ENCODE peak calls at places on chromosomes 4 and X, in seven cellular contexts. One of them, this sample, is unnamed.

GRCh38 chr4:83340692-83341343 is 6.2 kb upstream of the HPSE start:
- DNase-seq in Panc1: no peak
- DNase-seq in breast epithelium: no peak
- DNase-seq in coronary artery: no peak
- DNase-seq in body of pancreas: no peak
- DNase-seq in colonic mucosa: no peak
- DNase-seq in upper lobe of left lung: no peak
- DNase-seq in this sample: no peak

GRCh38 chr4:171812377-171813194 is 618 bp upstream of the GALNTL6 start:
- DNase-seq in Panc1: no peak
- DNase-seq in breast epithelium: no peak
- DNase-seq in coronary artery: no peak
- DNase-seq in body of pancreas: no peak
- DNase-seq in colonic mucosa: no peak
- DNase-seq in upper lobe of left lung: peak
- DNase-seq in this sample: peak

GRCh38 chrX:13898084-13898483 is 81.2 kb upstream of the GPM6B start:
- DNase-seq in Panc1: no peak
- DNase-seq in breast epithelium: no peak
- DNase-seq in coronary artery: no peak
- DNase-seq in body of pancreas: no peak
- DNase-seq in colonic mucosa: no peak
- DNase-seq in upper lobe of left lung: no peak
- DNase-seq in this sample: no peak

GRCh38 chr4:23710298-23710697 is 179.5 kb downstream of the PPARGC1A start:
- DNase-seq in Panc1: no peak
- DNase-seq in breast epithelium: no peak
- DNase-seq in coronary artery: no peak
- DNase-seq in body of pancreas: no peak
- DNase-seq in colonic mucosa: no peak
- DNase-seq in upper lobe of left lung: no peak
- DNase-seq in this sample: no peak

GRCh38 chr4:113978561-113979156 is 788 bp downstream of the ARSJ start:
- DNase-seq in Panc1: no peak
- DNase-seq in breast epithelium: no peak
- DNase-seq in coronary artery: peak
- DNase-seq in body of pancreas: no peak
- DNase-seq in colonic mucosa: no peak
- DNase-seq in upper lobe of left lung: peak
- DNase-seq in this sample: no peak

GRCh38 chr4:86544313-86544966 is 49.7 kb upstream of the PTPN13 start:
- DNase-seq in Panc1: no peak
- DNase-seq in breast epithelium: no peak
- DNase-seq in coronary artery: no peak
- DNase-seq in body of pancreas: no peak
- DNase-seq in colonic mucosa: no peak
- DNase-seq in upper lobe of left lung: no peak
- DNase-seq in this sample: no peak

GRCh38 chrX:68980906-68981616 is 152.2 kb downstream of the EFNB1 start:
- DNase-seq in Panc1: no peak
- DNase-seq in breast epithelium: no peak
- DNase-seq in coronary artery: no peak
- DNase-seq in body of pancreas: no peak
- DNase-seq in colonic mucosa: no peak
- DNase-seq in upper lobe of left lung: no peak
- DNase-seq in this sample: no peak

GRCh38 chr4:125433453-125433852 is 118.7 kb downstream of the FAT4 start:
- DNase-seq in Panc1: no peak
- DNase-seq in breast epithelium: no peak
- DNase-seq in coronary artery: no peak
- DNase-seq in body of pancreas: no peak
- DNase-seq in colonic mucosa: no peak
- DNase-seq in upper lobe of left lung: no peak
- DNase-seq in this sample: no peak

GRCh38 chr4:38489924-38490639 is 173.9 kb upstream of the KLF3 start:
- DNase-seq in Panc1: no peak
- DNase-seq in breast epithelium: peak
- DNase-seq in coronary artery: no peak
- DNase-seq in body of pancreas: peak
- DNase-seq in colonic mucosa: peak
- DNase-seq in upper lobe of left lung: no peak
- DNase-seq in this sample: no peak

GRCh38 chrX:100643212-100643611 is 787 bp upstream of the SRPX2 start:
- DNase-seq in Panc1: no peak
- DNase-seq in breast epithelium: no peak
- DNase-seq in coronary artery: no peak
- DNase-seq in body of pancreas: no peak
- DNase-seq in colonic mucosa: no peak
- DNase-seq in upper lobe of left lung: no peak
- DNase-seq in this sample: no peak

GRCh38 chr4:141389649-141390048 is 169.0 kb downstream of the ZNF330 start:
- DNase-seq in Panc1: no peak
- DNase-seq in breast epithelium: no peak
- DNase-seq in coronary artery: no peak
- DNase-seq in body of pancreas: no peak
- DNase-seq in colonic mucosa: no peak
- DNase-seq in upper lobe of left lung: no peak
- DNase-seq in this sample: no peak

GRCh38 chr4:167234388-167234881 is at the start of gene SPOCK3:
- DNase-seq in Panc1: no peak
- DNase-seq in breast epithelium: peak
- DNase-seq in coronary artery: no peak
- DNase-seq in body of pancreas: peak
- DNase-seq in colonic mucosa: no peak
- DNase-seq in upper lobe of left lung: peak
- DNase-seq in this sample: peak

GRCh38 chr4:75723117-75723801 is 1.1 kb upstream of the USO1 start:
- DNase-seq in Panc1: no peak
- DNase-seq in breast epithelium: no peak
- DNase-seq in coronary artery: no peak
- DNase-seq in body of pancreas: peak
- DNase-seq in colonic mucosa: no peak
- DNase-seq in upper lobe of left lung: no peak
- DNase-seq in this sample: no peak

GRCh38 chrX:8242431-8242830 is 71.4 kb upstream of the VCX2 start:
- DNase-seq in Panc1: no peak
- DNase-seq in breast epithelium: no peak
- DNase-seq in coronary artery: no peak
- DNase-seq in body of pancreas: no peak
- DNase-seq in colonic mucosa: no peak
- DNase-seq in upper lobe of left lung: no peak
- DNase-seq in this sample: no peak

GRCh38 chr4:168811793-168812651 is 198.0 kb downstream of the CBR4 start:
- DNase-seq in Panc1: no peak
- DNase-seq in breast epithelium: no peak
- DNase-seq in coronary artery: no peak
- DNase-seq in body of pancreas: no peak
- DNase-seq in colonic mucosa: no peak
- DNase-seq in upper lobe of left lung: no peak
- DNase-seq in this sample: no peak

GRCh38 chrX:113305496-113305895 is 464.9 kb upstream of the AMOT start:
- DNase-seq in Panc1: no peak
- DNase-seq in breast epithelium: no peak
- DNase-seq in coronary artery: no peak
- DNase-seq in body of pancreas: no peak
- DNase-seq in colonic mucosa: no peak
- DNase-seq in upper lobe of left lung: no peak
- DNase-seq in this sample: no peak

GRCh38 chrX:12951590-12951965 is 23.3 kb upstream of the TMSB4X start:
- DNase-seq in Panc1: no peak
- DNase-seq in breast epithelium: no peak
- DNase-seq in coronary artery: no peak
- DNase-seq in body of pancreas: no peak
- DNase-seq in colonic mucosa: no peak
- DNase-seq in upper lobe of left lung: no peak
- DNase-seq in this sample: no peak

GRCh38 chr4:128635939-128636551 is 173.5 kb upstream of the JADE1 start:
- DNase-seq in Panc1: no peak
- DNase-seq in breast epithelium: no peak
- DNase-seq in coronary artery: no peak
- DNase-seq in body of pancreas: no peak
- DNase-seq in colonic mucosa: no peak
- DNase-seq in upper lobe of left lung: no peak
- DNase-seq in this sample: no peak
- H3K27ac ChIP-seq in Panc1: no peak
- H3K27ac ChIP-seq in breast epithelium: peak
- H3K27ac ChIP-seq in coronary artery: peak
- H3K27ac ChIP-seq in body of pancreas: peak
- H3K27ac ChIP-seq in colonic mucosa: no peak
- H3K27ac ChIP-seq in upper lobe of left lung: peak
- H3K27ac ChIP-seq in this sample: peak

GRCh38 chr4:163731071-163731470 is 236.6 kb downstream of the TMA16 start:
- DNase-seq in Panc1: no peak
- DNase-seq in breast epithelium: no peak
- DNase-seq in coronary artery: no peak
- DNase-seq in body of pancreas: no peak
- DNase-seq in colonic mucosa: no peak
- DNase-seq in upper lobe of left lung: no peak
- DNase-seq in this sample: no peak
- TF ChIP-seq CTCF in Panc1: no peak
- TF ChIP-seq CTCF in breast epithelium: no peak
- TF ChIP-seq CTCF in coronary artery: no peak
- TF ChIP-seq CTCF in body of pancreas: no peak
- TF ChIP-seq CTCF in colonic mucosa: no peak
- TF ChIP-seq CTCF in upper lobe of left lung: no peak
- TF ChIP-seq CTCF in this sample: no peak

GRCh38 chr4:56799824-56800756 is 21.4 kb downstream of the SPINK2 start:
- DNase-seq in Panc1: peak
- DNase-seq in breast epithelium: peak
- DNase-seq in coronary artery: peak
- DNase-seq in body of pancreas: peak
- DNase-seq in colonic mucosa: peak
- DNase-seq in upper lobe of left lung: no peak
- DNase-seq in this sample: peak
- H3K27ac ChIP-seq in Panc1: no peak
- H3K27ac ChIP-seq in breast epithelium: peak
- H3K27ac ChIP-seq in coronary artery: peak
- H3K27ac ChIP-seq in body of pancreas: peak
- H3K27ac ChIP-seq in colonic mucosa: peak
- H3K27ac ChIP-seq in upper lobe of left lung: peak
- H3K27ac ChIP-seq in this sample: peak

GRCh38 chr4:1243451-1244080 is 5.4 kb downstream of the CTBP1 start:
- DNase-seq in Panc1: no peak
- DNase-seq in breast epithelium: no peak
- DNase-seq in coronary artery: peak
- DNase-seq in body of pancreas: no peak
- DNase-seq in colonic mucosa: no peak
- DNase-seq in upper lobe of left lung: peak
- DNase-seq in this sample: no peak
- TF ChIP-seq CTCF in Panc1: no peak
- TF ChIP-seq CTCF in breast epithelium: no peak
- TF ChIP-seq CTCF in coronary artery: no peak
- TF ChIP-seq CTCF in body of pancreas: no peak
- TF ChIP-seq CTCF in colonic mucosa: no peak
- TF ChIP-seq CTCF in upper lobe of left lung: no peak
- TF ChIP-seq CTCF in this sample: no peak

GRCh38 chr4:99710681-99711345 is 53.2 kb upstream of the C4orf54 start:
- DNase-seq in Panc1: no peak
- DNase-seq in breast epithelium: no peak
- DNase-seq in coronary artery: no peak
- DNase-seq in body of pancreas: peak
- DNase-seq in colonic mucosa: no peak
- DNase-seq in upper lobe of left lung: no peak
- DNase-seq in this sample: no peak
- H3K27ac ChIP-seq in Panc1: no peak
- H3K27ac ChIP-seq in breast epithelium: no peak
- H3K27ac ChIP-seq in coronary artery: no peak
- H3K27ac ChIP-seq in body of pancreas: peak
- H3K27ac ChIP-seq in colonic mucosa: no peak
- H3K27ac ChIP-seq in upper lobe of left lung: peak
- H3K27ac ChIP-seq in this sample: no peak

GRCh38 chr4:107658400-107659326 is 61.4 kb downstream of the PAPSS1 start:
- DNase-seq in Panc1: no peak
- DNase-seq in breast epithelium: no peak
- DNase-seq in coronary artery: no peak
- DNase-seq in body of pancreas: no peak
- DNase-seq in colonic mucosa: no peak
- DNase-seq in upper lobe of left lung: no peak
- DNase-seq in this sample: no peak

GRCh38 chr4:107655289-107655688 is 64.7 kb downstream of the PAPSS1 start:
- DNase-seq in Panc1: no peak
- DNase-seq in breast epithelium: no peak
- DNase-seq in coronary artery: no peak
- DNase-seq in body of pancreas: no peak
- DNase-seq in colonic mucosa: no peak
- DNase-seq in upper lobe of left lung: no peak
- DNase-seq in this sample: no peak

DNA sequence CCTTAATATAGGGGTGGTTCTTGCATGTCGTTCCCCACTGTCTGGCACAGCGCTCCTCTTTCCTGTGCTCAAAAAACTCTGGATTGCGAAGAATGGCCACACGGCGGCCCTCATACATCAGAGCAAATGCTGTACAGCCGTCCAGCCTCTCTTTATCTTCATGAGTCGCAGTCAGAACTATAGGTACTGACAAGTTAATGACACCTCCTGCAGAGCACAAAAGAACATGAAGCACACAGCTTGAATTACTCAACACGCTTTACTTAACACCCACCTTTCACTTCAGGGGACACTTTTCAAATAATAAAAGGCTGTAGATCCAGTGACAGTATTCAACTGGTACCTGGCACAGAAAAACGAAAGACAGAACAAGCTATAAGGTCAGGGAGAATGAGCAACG is 65.3 kb downstream of the PAPSS1 start:
- DNase-seq in Panc1: no peak
- DNase-seq in breast epithelium: no peak
- DNase-seq in coronary artery: no peak
- DNase-seq in body of pancreas: no peak
- DNase-seq in colonic mucosa: no peak
- DNase-seq in upper lobe of left lung: no peak
- DNase-seq in this sample: no peak
- TF ChIP-seq CTCF in Panc1: peak
- TF ChIP-seq CTCF in breast epithelium: no peak
- TF ChIP-seq CTCF in coronary artery: no peak
- TF ChIP-seq CTCF in body of pancreas: no peak
- TF ChIP-seq CTCF in colonic mucosa: no peak
- TF ChIP-seq CTCF in upper lobe of left lung: no peak
- TF ChIP-seq CTCF in this sample: no peak

GRCh38 chrX:29487214-29487613 is 728.1 kb upstream of the MAGEB2 start:
- DNase-seq in Panc1: no peak
- DNase-seq in breast epithelium: no peak
- DNase-seq in coronary artery: no peak
- DNase-seq in body of pancreas: no peak
- DNase-seq in colonic mucosa: no peak
- DNase-seq in upper lobe of left lung: no peak
- DNase-seq in this sample: no peak
- H3K27ac ChIP-seq in Panc1: no peak
- H3K27ac ChIP-seq in breast epithelium: no peak
- H3K27ac ChIP-seq in coronary artery: no peak
- H3K27ac ChIP-seq in body of pancreas: no peak
- H3K27ac ChIP-seq in colonic mucosa: no peak
- H3K27ac ChIP-seq in upper lobe of left lung: no peak
- H3K27ac ChIP-seq in this sample: no peak

GRCh38 chr4:32462944-32463343 is 1742.8 kb downstream of the PCDH7 start:
- DNase-seq in Panc1: no peak
- DNase-seq in breast epithelium: no peak
- DNase-seq in coronary artery: no peak
- DNase-seq in body of pancreas: no peak
- DNase-seq in colonic mucosa: no peak
- DNase-seq in upper lobe of left lung: no peak
- DNase-seq in this sample: no peak
- TF ChIP-seq CTCF in Panc1: no peak
- TF ChIP-seq CTCF in breast epithelium: no peak
- TF ChIP-seq CTCF in coronary artery: no peak
- TF ChIP-seq CTCF in body of pancreas: peak
- TF ChIP-seq CTCF in colonic mucosa: peak
- TF ChIP-seq CTCF in upper lobe of left lung: peak
- TF ChIP-seq CTCF in this sample: no peak

This sample was measured in dorsolateral prefrontal cortex.